ENCODE peak calls at places on chromosomes 11 and 22, in four cellular contexts. One of them, this sample, is unnamed.

GRCh38 chr22:42473484-42474193 is 41.4 kb upstream of the NFAM1 start:
- DNase-seq in heart right ventricle: peak; percentile 12
- DNase-seq in A549: peak; percentile 43
- DNase-seq in PC-9: peak; percentile 22
- DNase-seq in this sample: no peak

GRCh38 chr22:22155607-22156006 is 89.0 kb upstream of the VPREB1 start:
- DNase-seq in heart right ventricle: no peak
- DNase-seq in A549: no peak
- DNase-seq in PC-9: no peak
- DNase-seq in this sample: no peak

GRCh38 chr11:69877235-69877634 is 58.0 kb upstream of the FGF3 start:
- DNase-seq in heart right ventricle: no peak
- DNase-seq in A549: no peak
- DNase-seq in PC-9: no peak
- DNase-seq in this sample: no peak

GRCh38 chr11:36292311-36292722 is 3.1 kb upstream of the COMMD9 start:
- DNase-seq in PC-9: no peak
- DNase-seq in A549: peak; percentile 44
- DNase-seq in heart right ventricle: no peak
- DNase-seq in this sample: no peak

GRCh38 chr22:22571429-22571828 is 12.4 kb upstream of the PRAME start:
- DNase-seq in PC-9: no peak
- DNase-seq in A549: no peak
- DNase-seq in heart right ventricle: no peak
- DNase-seq in this sample: no peak

GRCh38 chr11:11416917-11417316 is 63.9 kb upstream of the CSNK2A3 start:
- DNase-seq in heart right ventricle: no peak
- DNase-seq in A549: peak; percentile 33
- DNase-seq in PC-9: no peak
- DNase-seq in this sample: no peak

GRCh38 chr22:35327690-35328471 is 28.2 kb downstream of the TOM1 start:
- DNase-seq in heart right ventricle: no peak
- DNase-seq in A549: no peak
- DNase-seq in PC-9: no peak
- DNase-seq in this sample: no peak

GRCh38 chr11:77752518-77752917 is 68.0 kb downstream of the RSF1 start:
- DNase-seq in A549: no peak
- DNase-seq in heart right ventricle: peak; percentile 50
- DNase-seq in PC-9: no peak
- DNase-seq in this sample: peak; percentile 43

DNA sequence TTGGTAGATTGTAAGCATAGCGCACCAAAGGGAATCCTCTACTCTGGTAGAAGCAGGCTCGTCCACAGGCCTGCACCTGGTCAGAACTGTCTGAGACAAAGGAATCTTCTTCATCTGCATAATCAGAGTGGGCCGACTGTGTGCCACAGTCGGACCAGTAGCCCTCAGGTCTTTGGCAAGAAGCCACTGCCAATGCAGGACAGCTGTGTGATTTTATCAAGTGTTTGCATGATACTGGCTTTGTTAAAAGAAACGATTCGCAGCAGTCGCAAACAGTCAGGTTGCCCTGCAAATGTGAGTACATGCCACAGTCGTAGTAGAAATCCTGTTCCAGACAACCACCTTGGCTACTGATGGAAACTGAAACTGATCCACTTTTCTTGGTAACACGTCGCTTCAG is 4.9 kb upstream of the CCDC34 start:
- DNase-seq in heart right ventricle: no peak
- DNase-seq in A549: no peak
- DNase-seq in PC-9: no peak
- DNase-seq in this sample: no peak
- H3K4me3 ChIP-seq in heart right ventricle: no peak overlapping the region
- H3K4me3 ChIP-seq in A549: no peak overlapping the region
- H3K4me3 ChIP-seq in PC-9: no peak overlapping the region
- H3K4me3 ChIP-seq in this sample: no peak overlapping the region

GRCh38 chr22:47090591-47091240 is 328.3 kb downstream of the TBC1D22A start:
- DNase-seq in heart right ventricle: no peak
- DNase-seq in PC-9: peak; percentile 15
- DNase-seq in A549: no peak
- DNase-seq in this sample: no peak
- H3K4me3 ChIP-seq in heart right ventricle: no peak overlapping the region
- H3K4me3 ChIP-seq in PC-9: no peak overlapping the region
- H3K4me3 ChIP-seq in A549: no peak overlapping the region
- H3K4me3 ChIP-seq in this sample: no peak overlapping the region

GRCh38 chr22:19888131-19888746 is 33.6 kb upstream of the GNB1L start:
- DNase-seq in PC-9: no peak
- DNase-seq in heart right ventricle: no peak
- DNase-seq in A549: no peak
- DNase-seq in this sample: no peak
- H3K4me3 ChIP-seq in PC-9: no peak overlapping the region
- H3K4me3 ChIP-seq in heart right ventricle: no peak overlapping the region
- H3K4me3 ChIP-seq in A549: no peak overlapping the region
- H3K4me3 ChIP-seq in this sample: no peak overlapping the region

GRCh38 chr11:30488304-30488998 is 97.7 kb downstream of the MPPED2 start:
- DNase-seq in A549: no peak
- DNase-seq in PC-9: no peak
- DNase-seq in heart right ventricle: no peak
- DNase-seq in this sample: no peak
- H3K4me3 ChIP-seq in A549: no peak overlapping the region
- H3K4me3 ChIP-seq in PC-9: no peak overlapping the region
- H3K4me3 ChIP-seq in heart right ventricle: no peak overlapping the region
- H3K4me3 ChIP-seq in this sample: no peak overlapping the region

GRCh38 chr22:46035380-46035741 is 58.4 kb upstream of the WNT7B start:
- DNase-seq in PC-9: no peak
- DNase-seq in heart right ventricle: no peak
- DNase-seq in A549: no peak
- DNase-seq in this sample: no peak
- H3K4me3 ChIP-seq in PC-9: peak overlapping the region; percentile 74
- H3K4me3 ChIP-seq in heart right ventricle: peak overlapping the region; percentile 86
- H3K4me3 ChIP-seq in A549: peak overlapping the region; percentile 67
- H3K4me3 ChIP-seq in this sample: peak overlapping the region; percentile 44

GRCh38 chr11:114161486-114162250 is 102.2 kb downstream of the ZBTB16 start:
- DNase-seq in heart right ventricle: no peak
- DNase-seq in PC-9: no peak
- DNase-seq in A549: no peak
- DNase-seq in this sample: no peak
- H3K4me3 ChIP-seq in heart right ventricle: no peak overlapping the region
- H3K4me3 ChIP-seq in PC-9: no peak overlapping the region
- H3K4me3 ChIP-seq in A549: no peak overlapping the region
- H3K4me3 ChIP-seq in this sample: no peak overlapping the region